ENCODE peak calls at places on chromosomes 4 and X, in eight cellular contexts. One of them, this sample, is unnamed.

GRCh38 chr4:107922486-107923473 is 8.6 kb upstream of the CYP2U1 start:
- DNase-seq in CD4-positive, alpha-beta T cell: no peak
- DNase-seq in sigmoid colon: no peak
- DNase-seq in left ventricle myocardium inferior: no peak
- DNase-seq in transverse colon: no peak
- DNase-seq in CD8-positive, alpha-beta T cell: no peak
- DNase-seq in endothelial cell of umbilical vein: no peak
- DNase-seq in uterus: no peak
- DNase-seq in this sample: no peak

GRCh38 chrX:105282077-105282476 is 61.6 kb upstream of the TEX13A start:
- DNase-seq in CD4-positive, alpha-beta T cell: no peak
- DNase-seq in sigmoid colon: no peak
- DNase-seq in left ventricle myocardium inferior: no peak
- DNase-seq in transverse colon: no peak
- DNase-seq in CD8-positive, alpha-beta T cell: no peak
- DNase-seq in endothelial cell of umbilical vein: peak; percentile 66
- DNase-seq in uterus: no peak
- DNase-seq in this sample: no peak

GRCh38 chr4:41866799-41867677 is 68.2 kb upstream of the TMEM33 start:
- DNase-seq in CD4-positive, alpha-beta T cell: no peak
- DNase-seq in sigmoid colon: no peak
- DNase-seq in left ventricle myocardium inferior: no peak
- DNase-seq in transverse colon: no peak
- DNase-seq in CD8-positive, alpha-beta T cell: no peak
- DNase-seq in endothelial cell of umbilical vein: no peak
- DNase-seq in uterus: no peak
- DNase-seq in this sample: no peak

GRCh38 chr4:52823478-52824092 is 38.5 kb upstream of the RASL11B start:
- DNase-seq in CD4-positive, alpha-beta T cell: no peak
- DNase-seq in sigmoid colon: no peak
- DNase-seq in left ventricle myocardium inferior: no peak
- DNase-seq in transverse colon: no peak
- DNase-seq in CD8-positive, alpha-beta T cell: no peak
- DNase-seq in endothelial cell of umbilical vein: no peak
- DNase-seq in uterus: no peak
- DNase-seq in this sample: no peak

GRCh38 chrX:74187211-74187610 is 116.8 kb upstream of the ZCCHC13 start:
- DNase-seq in CD4-positive, alpha-beta T cell: no peak
- DNase-seq in sigmoid colon: no peak
- DNase-seq in left ventricle myocardium inferior: no peak
- DNase-seq in transverse colon: no peak
- DNase-seq in CD8-positive, alpha-beta T cell: no peak
- DNase-seq in endothelial cell of umbilical vein: no peak
- DNase-seq in uterus: no peak
- DNase-seq in this sample: no peak

GRCh38 chr4:153169811-153170210 is 34.4 kb upstream of the TRIM2 start:
- DNase-seq in CD4-positive, alpha-beta T cell: no peak
- DNase-seq in sigmoid colon: peak; percentile 17
- DNase-seq in left ventricle myocardium inferior: no peak
- DNase-seq in transverse colon: no peak
- DNase-seq in CD8-positive, alpha-beta T cell: no peak
- DNase-seq in endothelial cell of umbilical vein: no peak
- DNase-seq in uterus: no peak
- DNase-seq in this sample: no peak

GRCh38 chrX:110734894-110735541 is 60.6 kb downstream of the CHRDL1 start:
- DNase-seq in CD4-positive, alpha-beta T cell: no peak
- DNase-seq in sigmoid colon: no peak
- DNase-seq in left ventricle myocardium inferior: no peak
- DNase-seq in transverse colon: no peak
- DNase-seq in CD8-positive, alpha-beta T cell: no peak
- DNase-seq in endothelial cell of umbilical vein: no peak
- DNase-seq in uterus: no peak
- DNase-seq in this sample: no peak

GRCh38 chr4:150217804-150218203 is 139.6 kb downstream of the DCLK2 start:
- DNase-seq in CD4-positive, alpha-beta T cell: no peak
- DNase-seq in sigmoid colon: no peak
- DNase-seq in left ventricle myocardium inferior: no peak
- DNase-seq in transverse colon: no peak
- DNase-seq in CD8-positive, alpha-beta T cell: no peak
- DNase-seq in endothelial cell of umbilical vein: no peak
- DNase-seq in uterus: no peak
- DNase-seq in this sample: no peak

GRCh38 chrX:97685753-97686152 is 802.0 kb downstream of the RPA4 start:
- DNase-seq in CD4-positive, alpha-beta T cell: no peak
- DNase-seq in sigmoid colon: no peak
- DNase-seq in left ventricle myocardium inferior: no peak
- DNase-seq in transverse colon: no peak
- DNase-seq in CD8-positive, alpha-beta T cell: no peak
- DNase-seq in endothelial cell of umbilical vein: peak; percentile 47
- DNase-seq in uterus: no peak
- DNase-seq in this sample: peak; percentile 46

GRCh38 chr4:146478009-146478408 is 43.7 kb downstream of the SLC10A7 start:
- DNase-seq in CD4-positive, alpha-beta T cell: no peak
- DNase-seq in sigmoid colon: no peak
- DNase-seq in left ventricle myocardium inferior: no peak
- DNase-seq in transverse colon: no peak
- DNase-seq in CD8-positive, alpha-beta T cell: no peak
- DNase-seq in endothelial cell of umbilical vein: no peak
- DNase-seq in uterus: no peak
- DNase-seq in this sample: no peak

GRCh38 chr4:184450743-184451142 is 23.6 kb downstream of the IRF2 start:
- DNase-seq in CD4-positive, alpha-beta T cell: no peak
- DNase-seq in sigmoid colon: no peak
- DNase-seq in left ventricle myocardium inferior: no peak
- DNase-seq in transverse colon: no peak
- DNase-seq in CD8-positive, alpha-beta T cell: no peak
- DNase-seq in endothelial cell of umbilical vein: no peak
- DNase-seq in uterus: no peak
- DNase-seq in this sample: no peak
- H3K27me3 ChIP-seq in CD4-positive, alpha-beta T cell: no peaks in the 10 kb centered on the region
- H3K27me3 ChIP-seq in sigmoid colon: no peaks in the 10 kb centered on the region
- H3K27me3 ChIP-seq in left ventricle myocardium inferior: no peaks in the 10 kb centered on the region
- H3K27me3 ChIP-seq in transverse colon: no peaks in the 10 kb centered on the region
- H3K27me3 ChIP-seq in CD8-positive, alpha-beta T cell: no peaks in the 10 kb centered on the region
- H3K27me3 ChIP-seq in endothelial cell of umbilical vein: no peaks in the 10 kb centered on the region
- H3K27me3 ChIP-seq in uterus: no peaks in the 10 kb centered on the region
- H3K27me3 ChIP-seq in this sample: no peaks in the 10 kb centered on the region

GRCh38 chrX:87003031-87003430 is 514.6 kb upstream of the KLHL4 start:
- DNase-seq in CD4-positive, alpha-beta T cell: no peak
- DNase-seq in sigmoid colon: no peak
- DNase-seq in left ventricle myocardium inferior: no peak
- DNase-seq in transverse colon: no peak
- DNase-seq in CD8-positive, alpha-beta T cell: no peak
- DNase-seq in endothelial cell of umbilical vein: no peak
- DNase-seq in uterus: no peak
- DNase-seq in this sample: no peak

GRCh38 chrX:87006561-87006960 is 511.0 kb upstream of the KLHL4 start:
- DNase-seq in CD4-positive, alpha-beta T cell: no peak
- DNase-seq in sigmoid colon: no peak
- DNase-seq in left ventricle myocardium inferior: no peak
- DNase-seq in transverse colon: no peak
- DNase-seq in CD8-positive, alpha-beta T cell: no peak
- DNase-seq in endothelial cell of umbilical vein: no peak
- DNase-seq in uterus: no peak
- DNase-seq in this sample: no peak

GRCh38 chrX:87005183-87005582 is 512.4 kb upstream of the KLHL4 start:
- DNase-seq in CD4-positive, alpha-beta T cell: no peak
- DNase-seq in sigmoid colon: no peak
- DNase-seq in left ventricle myocardium inferior: no peak
- DNase-seq in transverse colon: no peak
- DNase-seq in CD8-positive, alpha-beta T cell: no peak
- DNase-seq in endothelial cell of umbilical vein: no peak
- DNase-seq in uterus: no peak
- DNase-seq in this sample: no peak

GRCh38 chrX:87005885-87006284 is 511.7 kb upstream of the KLHL4 start:
- DNase-seq in CD4-positive, alpha-beta T cell: no peak
- DNase-seq in sigmoid colon: no peak
- DNase-seq in left ventricle myocardium inferior: no peak
- DNase-seq in transverse colon: no peak
- DNase-seq in CD8-positive, alpha-beta T cell: no peak
- DNase-seq in endothelial cell of umbilical vein: no peak
- DNase-seq in uterus: no peak
- DNase-seq in this sample: no peak
- H3K27ac ChIP-seq in CD4-positive, alpha-beta T cell: no peak overlapping the region
- H3K27ac ChIP-seq in sigmoid colon: no peak overlapping the region
- H3K27ac ChIP-seq in left ventricle myocardium inferior: no peak overlapping the region
- H3K27ac ChIP-seq in transverse colon: no peak overlapping the region
- H3K27ac ChIP-seq in CD8-positive, alpha-beta T cell: no peak overlapping the region
- H3K27ac ChIP-seq in endothelial cell of umbilical vein: no peak overlapping the region
- H3K27ac ChIP-seq in uterus: no peak overlapping the region
- H3K27ac ChIP-seq in this sample: no peak overlapping the region

DNA sequence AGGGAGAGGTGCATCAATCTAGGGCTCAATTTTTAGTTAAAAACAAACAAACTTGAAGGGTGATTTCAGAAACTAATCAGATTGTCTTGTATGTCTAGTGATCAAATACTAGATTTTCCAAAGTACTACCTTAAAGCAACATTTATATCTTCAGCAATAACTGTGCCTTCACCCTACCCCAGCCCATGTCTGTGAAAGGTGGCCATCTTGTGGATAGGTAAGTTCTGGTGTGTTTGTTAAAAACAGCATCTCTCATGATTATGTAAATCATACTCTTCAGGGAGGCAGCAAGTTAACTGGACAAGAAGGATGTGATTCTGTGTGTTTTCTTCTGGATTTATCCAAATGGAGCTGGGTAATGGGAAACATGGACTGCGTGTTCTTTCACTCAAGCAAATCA is 81.4 kb upstream of the ACSL1 start:
- DNase-seq in CD4-positive, alpha-beta T cell: no peak
- DNase-seq in sigmoid colon: no peak
- DNase-seq in left ventricle myocardium inferior: no peak
- DNase-seq in transverse colon: no peak
- DNase-seq in CD8-positive, alpha-beta T cell: no peak
- DNase-seq in endothelial cell of umbilical vein: no peak
- DNase-seq in uterus: no peak
- DNase-seq in this sample: no peak
- TF ChIP-seq CTCF in CD4-positive, alpha-beta T cell: no peak
- TF ChIP-seq CTCF in sigmoid colon: no peak
- TF ChIP-seq CTCF in left ventricle myocardium inferior: peak; percentile 28
- TF ChIP-seq CTCF in transverse colon: no peak
- TF ChIP-seq CTCF in CD8-positive, alpha-beta T cell: no peak
- TF ChIP-seq CTCF in endothelial cell of umbilical vein: no peak
- TF ChIP-seq CTCF in uterus: no peak
- TF ChIP-seq CTCF in this sample: no peak

DNA sequence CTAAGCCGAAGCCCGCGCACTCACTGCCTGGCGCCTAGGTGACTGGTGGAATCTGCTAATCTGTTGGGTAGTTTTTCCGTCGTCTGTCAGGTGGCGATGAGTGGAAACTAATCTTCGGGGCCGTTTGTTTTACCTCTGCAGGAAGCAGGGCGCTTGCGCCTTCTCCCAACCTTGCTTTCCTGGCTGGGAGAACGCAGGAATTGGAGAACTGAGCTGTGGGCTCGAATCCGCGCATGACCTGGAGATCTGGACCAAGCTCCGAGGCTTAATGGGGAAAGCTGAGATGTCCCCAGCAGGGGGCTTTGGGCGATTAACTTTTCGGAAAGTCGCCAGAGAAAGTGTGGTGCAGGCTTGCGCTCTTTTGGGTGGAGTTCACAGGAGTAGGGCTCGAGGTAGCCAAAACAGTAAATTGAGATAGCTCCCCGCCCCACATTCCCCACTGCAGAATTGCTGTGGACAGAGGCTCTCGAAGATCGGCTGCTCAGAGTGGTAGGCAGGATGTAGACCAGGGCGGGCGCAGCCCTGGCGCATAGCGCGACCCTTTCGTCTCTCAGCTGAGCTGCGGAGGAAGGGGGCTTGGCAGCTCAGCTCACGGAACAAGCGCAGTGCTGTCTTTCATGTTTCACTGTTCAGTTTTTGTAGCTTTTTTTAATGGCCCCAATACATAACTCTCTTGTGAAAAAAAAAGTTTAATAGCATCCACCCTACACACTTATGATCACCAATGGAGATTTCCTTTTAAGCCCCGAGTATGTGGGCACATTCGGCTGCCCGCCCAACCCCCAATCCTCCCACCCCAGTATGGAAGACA is 2.7 kb upstream of the FGF5 start:
- DNase-seq in CD4-positive, alpha-beta T cell: no peak
- DNase-seq in sigmoid colon: no peak
- DNase-seq in left ventricle myocardium inferior: no peak
- DNase-seq in transverse colon: no peak
- DNase-seq in CD8-positive, alpha-beta T cell: no peak
- DNase-seq in endothelial cell of umbilical vein: no peak
- DNase-seq in uterus: no peak
- DNase-seq in this sample: no peak
- H3K27me3 ChIP-seq in CD4-positive, alpha-beta T cell: peaks cover 82% of the 10 kb centered on the region
- H3K27me3 ChIP-seq in sigmoid colon: peaks cover 31% of the 10 kb centered on the region
- H3K27me3 ChIP-seq in left ventricle myocardium inferior: peaks cover 70% of the 10 kb centered on the region
- H3K27me3 ChIP-seq in transverse colon: peaks cover 67% of the 10 kb centered on the region
- H3K27me3 ChIP-seq in CD8-positive, alpha-beta T cell: peaks cover 11% of the 10 kb centered on the region
- H3K27me3 ChIP-seq in endothelial cell of umbilical vein: peaks cover 70% of the 10 kb centered on the region
- H3K27me3 ChIP-seq in uterus: no peaks in the 10 kb centered on the region
- H3K27me3 ChIP-seq in this sample: no peaks in the 10 kb centered on the region

GRCh38 chr4:94407846-94408245 is 43.9 kb upstream of the PDLIM5 start:
- DNase-seq in CD4-positive, alpha-beta T cell: no peak
- DNase-seq in sigmoid colon: no peak
- DNase-seq in left ventricle myocardium inferior: no peak
- DNase-seq in transverse colon: no peak
- DNase-seq in CD8-positive, alpha-beta T cell: no peak
- DNase-seq in endothelial cell of umbilical vein: no peak
- DNase-seq in uterus: no peak
- DNase-seq in this sample: peak; percentile 27
- H3K27ac ChIP-seq in CD4-positive, alpha-beta T cell: no peak overlapping the region
- H3K27ac ChIP-seq in sigmoid colon: peak overlapping the region; percentile 7
- H3K27ac ChIP-seq in left ventricle myocardium inferior: peak overlapping the region; percentile 89
- H3K27ac ChIP-seq in transverse colon: no peak overlapping the region
- H3K27ac ChIP-seq in CD8-positive, alpha-beta T cell: no peak overlapping the region
- H3K27ac ChIP-seq in endothelial cell of umbilical vein: no peak overlapping the region
- H3K27ac ChIP-seq in uterus: peak overlapping the region; percentile 93
- H3K27ac ChIP-seq in this sample: peak overlapping the region; percentile 45

GRCh38 chr4:61619528-61619927 is 419.4 kb downstream of the ADGRL3 start:
- DNase-seq in CD4-positive, alpha-beta T cell: no peak
- DNase-seq in sigmoid colon: no peak
- DNase-seq in left ventricle myocardium inferior: no peak
- DNase-seq in transverse colon: no peak
- DNase-seq in CD8-positive, alpha-beta T cell: no peak
- DNase-seq in endothelial cell of umbilical vein: no peak
- DNase-seq in uterus: no peak
- DNase-seq in this sample: no peak
- TF ChIP-seq CTCF in CD4-positive, alpha-beta T cell: no peak
- TF ChIP-seq CTCF in sigmoid colon: no peak
- TF ChIP-seq CTCF in left ventricle myocardium inferior: no peak
- TF ChIP-seq CTCF in transverse colon: no peak
- TF ChIP-seq CTCF in CD8-positive, alpha-beta T cell: no peak
- TF ChIP-seq CTCF in endothelial cell of umbilical vein: no peak
- TF ChIP-seq CTCF in uterus: no peak
- TF ChIP-seq CTCF in this sample: peak; percentile 63

DNA sequence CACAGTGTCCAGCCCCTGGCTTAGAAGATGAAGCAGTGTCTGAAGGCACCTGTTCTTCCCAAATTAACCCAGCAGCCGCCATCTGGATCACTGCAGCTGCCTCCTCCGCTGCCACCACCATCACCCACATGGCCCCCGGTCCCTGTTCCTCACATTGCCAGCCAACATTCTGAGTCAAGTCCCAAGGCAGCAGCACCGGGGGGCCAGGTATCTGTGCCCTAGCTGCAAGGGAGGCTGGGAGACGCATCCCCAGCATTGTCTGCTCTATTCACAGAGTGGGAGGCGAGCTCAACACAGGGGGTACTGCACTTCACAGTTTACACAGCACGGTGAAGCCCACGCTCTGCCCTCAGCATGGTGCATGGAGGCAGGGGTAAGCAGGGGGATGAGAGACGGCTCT is 42.3 kb upstream of the MAN2B2 start:
- DNase-seq in CD4-positive, alpha-beta T cell: no peak
- DNase-seq in sigmoid colon: no peak
- DNase-seq in left ventricle myocardium inferior: no peak
- DNase-seq in transverse colon: no peak
- DNase-seq in CD8-positive, alpha-beta T cell: no peak
- DNase-seq in endothelial cell of umbilical vein: no peak
- DNase-seq in uterus: no peak
- DNase-seq in this sample: no peak
- H3K27me3 ChIP-seq in CD4-positive, alpha-beta T cell: no peaks in the 10 kb centered on the region
- H3K27me3 ChIP-seq in sigmoid colon: peaks cover 11% of the 10 kb centered on the region
- H3K27me3 ChIP-seq in left ventricle myocardium inferior: peaks cover 46% of the 10 kb centered on the region
- H3K27me3 ChIP-seq in transverse colon: no peaks in the 10 kb centered on the region
- H3K27me3 ChIP-seq in CD8-positive, alpha-beta T cell: no peaks in the 10 kb centered on the region
- H3K27me3 ChIP-seq in endothelial cell of umbilical vein: no peaks in the 10 kb centered on the region
- H3K27me3 ChIP-seq in uterus: no peaks in the 10 kb centered on the region
- H3K27me3 ChIP-seq in this sample: no peaks in the 10 kb centered on the region

This sample was measured in brain microvascular endothelial cell.